ENCODE peak calls at places on chromosomes 13 and 19, in five cellular contexts. A is brain microvascular endothelial cell; O is HTR-8/SVneo; N is ascending aorta; C is stimulated activated CD4-positive, alpha-beta T cell treated with anti-CD3 and anti-CD28 coated beads, Interleukin-1b, Interleukin-23, amount 100 ng/mL, for 24 hours. W is an unnamed sample.
A peak's percentile ranks its signal among the peaks of the same experiment; 100 is the strongest.

GRCh38 chr13:31452525-31452924 is 252.8 kb downstream of the B3GLCT start:
- DNase-seq in A (no peak), O (no peak), N (no peak), C (no peak), W (no peak)

GRCh38 chr19:18117692-18118378 is 20.3 kb downstream of the MAST3 start:
- DNase-seq in A (peak; percentile 60), O (peak; percentile 93), N (peak; percentile 34), C (peak; percentile 89), W (peak; percentile 98)

GRCh38 chr13:64591981-64592380 is 2638.2 kb downstream of the PCDH9 start:
- DNase-seq in A (peak; percentile 28), O (no peak), N (no peak), C (no peak), W (no peak)

GRCh38 chr13:30545320-30545719 is 72.4 kb upstream of the USPL1 start:
- DNase-seq in A (no peak), O (no peak), N (no peak), C (no peak), W (no peak)

GRCh38 chr13:65959305-65959704 is 1270.8 kb downstream of the PCDH9 start:
- DNase-seq in A (no peak), O (no peak), N (no peak), C (no peak), W (no peak)

GRCh38 chr19:2479556-2480194 is 3.7 kb downstream of the GADD45B start:
- DNase-seq in A (peak; percentile 51), O (no peak), N (no peak), C (no peak), W (no peak)

GRCh38 chr13:106602178-106602577 is 34.2 kb upstream of the ARGLU1 start:
- DNase-seq in A (no peak), O (no peak), N (no peak), C (no peak), W (no peak)

GRCh38 chr19:27746691-27747380 is 1466.1 kb downstream of the UQCRFS1 start:
- DNase-seq in A (peak; percentile 9), O (no peak), N (no peak), C (no peak), W (no peak)

GRCh38 chr13:20401958-20402856 is 123.5 kb downstream of the CRYL1 start:
- DNase-seq in A (no peak), O (peak; percentile 39), N (no peak), C (no peak), W (no peak)

GRCh38 chr19:44741841-44742352 is 6.6 kb upstream of the BCL3 start:
- DNase-seq in A (peak; percentile 98), O (peak; percentile 93), N (peak; percentile 97), C (no peak), W (no peak)

GRCh38 chr13:21529102-21529893 is 70.2 kb upstream of the ZDHHC20 start:
- DNase-seq in A (no peak), O (no peak), N (no peak), C (no peak), W (no peak)

GRCh38 chr19:47549341-47549768 is 23.6 kb downstream of the ZNF541 start:
- DNase-seq in A (no peak), O (no peak), N (no peak), C (no peak), W (no peak)

GRCh38 chr13:102651892-102652291 is 43.0 kb downstream of the METTL21C start:
- DNase-seq in A (peak; percentile 55), O (peak; percentile 14), N (no peak), C (no peak), W (no peak)

GRCh38 chr13:113490496-113491417 is at the start of gene DCUN1D2:
- DNase-seq in A (peak; percentile 84), O (peak; percentile 86), N (peak; percentile 80), C (peak; percentile 59), W (peak; percentile 85)

GRCh38 chr13:44380404-44381165 is 7.0 kb downstream of the SERP2 start:
- DNase-seq in A (peak; percentile 9), O (no peak), N (no peak), C (no peak), W (no peak)

GRCh38 chr13:60788156-60788829 is 391.3 kb downstream of the TDRD3 start:
- DNase-seq in A (no peak), O (no peak), N (no peak), C (no peak), W (no peak)

GRCh38 chr13:113633485-113633873 is 24.5 kb downstream of the ATP4B start:
- DNase-seq in A (no peak), O (no peak), N (no peak), C (no peak), W (no peak)

GRCh38 chr19:12194827-12195500 is 32.1 kb downstream of the ZNF136 start:
- DNase-seq in A (peak; percentile 31), O (no peak), N (peak; percentile 21), C (peak; percentile 68), W (peak; percentile 51)

GRCh38 chr13:101977475-101977874 is 424.4 kb downstream of the FGF14 start:
- DNase-seq in A (no peak), O (no peak), N (no peak), C (no peak), W (no peak)

GRCh38 chr19:3061214-3062161 is 807 bp downstream of the TLE5 start:
- DNase-seq in A (no peak), O (peak; percentile 44), N (no peak), C (peak; percentile 35), W (peak; percentile 77)

GRCh38 chr13:96817336-96817941 is 176.8 kb downstream of the OXGR1 start:
- DNase-seq in A (no peak), O (no peak), N (no peak), C (no peak), W (no peak)

GRCh38 chr19:37551123-37551993 is 43.2 kb downstream of the ZNF571 start:
- DNase-seq in A (peak; percentile 61), O (peak; percentile 14), N (no peak), C (peak; percentile 17), W (peak; percentile 69)

GRCh38 chr13:109348514-109349340 is 437.7 kb downstream of the IRS2 start:
- DNase-seq in A (no peak), O (no peak), N (no peak), C (no peak), W (no peak)

GRCh38 chr19:3987619-3988371 is 2.5 kb upstream of the EEF2 start:
- DNase-seq in A (peak; percentile 62), O (peak; percentile 71), N (no peak), C (peak; percentile 80), W (peak; percentile 84)

GRCh38 chr13:35646061-35646774 is 169.7 kb upstream of the MAB21L1 start:
- DNase-seq in A (no peak), O (no peak), N (no peak), C (no peak), W (no peak)

GRCh38 chr19:4556574-4557185 is 2.8 kb downstream of the SEMA6B start:
- DNase-seq in A (no peak), O (no peak), N (no peak), C (no peak), W (no peak)

W was measured in stimulated activated effector memory CD8-positive, alpha-beta T cell treated with anti-CD3 and anti-CD28 coated beads, Interleukin-12 subunit alpha, Interleukin-12 subunit beta, amount 100 ng/mL, for 72 hours.